ENCODE peak calls at places on chromosomes 3 and 15, in six cellular contexts. D is GM23248; J is neural progenitor cell; R is CD8-positive, alpha-beta T cell; L is fibroblast of lung; P is mesenchymal stem cell. U is an unnamed sample.

GRCh38 chr15:34520566-34520965 is 62.9 kb downstream of the GOLGA8B start:
- DNase-seq in P (no peak), J (no peak), D (no peak), R (no peak), L (no peak), U (no peak)

GRCh38 chr3:177657243-177657642 is 460.0 kb upstream of the TBL1XR1 start:
- DNase-seq in P (no peak), D (no peak), L (no peak), J (no peak), R (no peak), U (peak; percentile 93)

GRCh38 chr15:34693053-34693744 is 61.6 kb downstream of the GJD2 start:
- DNase-seq in D (peak; percentile 30), P (no peak), J (no peak), R (no peak), L (peak; percentile 36), U (peak; percentile 62)

GRCh38 chr15:60590935-60591490 is 112.1 kb upstream of the ICE2 start:
- DNase-seq in J (peak; percentile 91), L (peak; percentile 25), D (peak; percentile 75), P (peak; percentile 54), R (no peak), U (no peak)

GRCh38 chr15:42549782-42550392 is 1.2 kb downstream of the HAUS2 start:
- DNase-seq in R (no peak), D (no peak), J (no peak), L (no peak), P (no peak), U (no peak)

GRCh38 chr3:2154596-2154995 is 55.9 kb downstream of the CNTN4 start:
- DNase-seq in P (peak; percentile 31), L (no peak), R (no peak), J (no peak), D (no peak), U (peak; percentile 61)

GRCh38 chr3:52446631-52447511 is 2.0 kb upstream of the SEMA3G start:
- DNase-seq in P (peak; percentile 67), D (peak; percentile 71), J (peak; percentile 89), R (peak; percentile 53), L (peak; percentile 29), U (no peak)

GRCh38 chr3:54122802-54123537 is 618 bp downstream of the CACNA2D3 start:
- DNase-seq in D (no peak), R (no peak), L (no peak), J (peak; percentile 16), P (no peak), U (no peak)

GRCh38 chr15:90598679-90599078 is 69.0 kb downstream of the CRTC3 start:
- DNase-seq in P (no peak), J (no peak), D (no peak), R (no peak), L (no peak), U (no peak)

GRCh38 chr3:171690291-171690690 is 120.0 kb downstream of the PLD1 start:
- DNase-seq in D (no peak), J (no peak), L (no peak), P (no peak), R (no peak), U (no peak)

GRCh38 chr15:76024021-76024768 is 12.0 kb upstream of the NRG4 start:
- DNase-seq in J (no peak), P (no peak), R (no peak), L (no peak), D (no peak), U (no peak)

GRCh38 chr3:14414841-14415464 is 12.5 kb downstream of the SLC6A6 start:
- DNase-seq in J (no peak), D (peak; percentile 17), P (peak; percentile 25), R (no peak), L (no peak), U (no peak)

GRCh38 chr3:14418670-14419250 is 16.4 kb downstream of the SLC6A6 start:
- DNase-seq in P (no peak), R (no peak), L (no peak), D (no peak), J (no peak), U (no peak)

GRCh38 chr3:14418259-14418658 is 15.9 kb downstream of the SLC6A6 start:
- DNase-seq in L (no peak), D (no peak), R (no peak), J (no peak), P (no peak), U (no peak)

GRCh38 chr3:14415501-14415900 is 13.1 kb downstream of the SLC6A6 start:
- DNase-seq in J (no peak), D (peak; percentile 62), R (no peak), P (peak; percentile 57), L (peak; percentile 55), U (peak; percentile 32)

GRCh38 chr3:14416453-14416852 is 14.0 kb downstream of the SLC6A6 start:
- DNase-seq in L (no peak), R (no peak), D (no peak), J (no peak), P (no peak), U (no peak)
- H3K36me3 ChIP-seq in L (no peaks in the 10 kb centered on the region), R (peaks cover 5% of the 10 kb centered on the region), D (no peaks in the 10 kb centered on the region), J (no peaks in the 10 kb centered on the region), P (peaks cover 50% of the 10 kb centered on the region), U (no peaks in the 10 kb centered on the region)

DNA sequence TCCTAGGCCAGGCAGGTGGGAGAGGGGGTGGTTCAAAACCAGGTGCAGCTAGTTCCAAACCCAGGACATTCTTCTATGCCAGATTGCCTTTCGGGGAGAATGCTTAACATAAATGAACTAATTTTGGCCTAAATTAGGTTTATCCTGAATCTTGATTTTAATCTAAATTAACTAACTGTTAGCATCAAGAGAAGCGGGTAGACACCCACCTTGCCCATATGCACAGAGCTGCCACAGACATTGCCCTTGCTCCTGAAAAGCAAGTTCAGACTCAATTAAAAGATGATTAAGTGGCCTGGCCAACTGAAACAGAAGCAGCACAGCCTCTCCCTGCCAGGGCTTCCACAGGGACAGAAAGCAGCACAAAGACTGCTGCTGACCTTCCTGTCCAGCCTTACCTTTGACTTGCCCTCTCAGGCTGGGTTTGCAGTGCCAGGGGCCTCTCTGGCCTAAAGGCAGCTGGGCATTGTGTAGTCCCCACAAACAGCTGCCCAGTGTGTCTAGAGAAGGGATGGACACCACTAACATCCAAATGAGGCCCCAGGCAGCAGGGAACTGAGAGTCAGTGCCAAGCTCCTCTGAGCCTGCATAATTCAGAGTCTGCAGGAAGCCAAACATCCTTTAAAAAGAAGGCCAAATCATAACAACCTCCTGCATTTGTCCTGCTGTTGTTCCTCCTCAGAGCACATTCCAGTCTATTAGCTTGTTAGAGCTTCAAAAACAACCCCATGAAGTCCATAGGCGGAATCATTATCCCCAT is 15.4 kb upstream of the OXTR start:
- DNase-seq in D (no peak), L (no peak), P (no peak), J (no peak), R (no peak), U (no peak)
- H3K36me3 ChIP-seq in D (no peaks in the 10 kb centered on the region), L (no peaks in the 10 kb centered on the region), P (no peaks in the 10 kb centered on the region), J (no peaks in the 10 kb centered on the region), R (no peaks in the 10 kb centered on the region), U (no peaks in the 10 kb centered on the region)

DNA sequence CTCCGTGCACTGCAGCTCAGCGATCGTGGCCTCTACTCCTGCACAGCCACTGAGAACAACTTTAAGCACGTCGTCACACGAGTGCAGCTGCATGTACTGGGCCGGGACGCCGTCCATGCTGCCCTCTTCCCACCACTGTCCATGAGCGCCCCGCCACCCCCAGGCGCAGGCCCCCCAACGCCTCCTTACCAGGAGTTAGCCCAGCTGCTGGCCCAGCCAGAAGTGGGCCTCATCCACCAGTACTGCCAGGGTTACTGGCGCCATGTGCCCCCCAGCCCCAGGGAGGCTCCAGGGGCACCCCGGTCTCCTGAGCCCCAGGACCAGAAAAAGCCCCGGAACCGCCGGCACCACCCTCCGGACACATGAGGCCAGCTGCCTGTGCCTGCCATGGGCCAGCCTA is 3.7 kb upstream of the GNAT1 start:
- DNase-seq in L (no peak), R (no peak), J (no peak), P (no peak), D (no peak), U (no peak)
- H3K36me3 ChIP-seq in L (no peaks in the 10 kb centered on the region), R (no peaks in the 10 kb centered on the region), J (no peaks in the 10 kb centered on the region), P (no peaks in the 10 kb centered on the region), D (no peaks in the 10 kb centered on the region), U (peaks cover 41% of the 10 kb centered on the region)

GRCh38 chr15:52626671-52627369 is 52.4 kb downstream of the ATOSA start:
- DNase-seq in R (no peak), P (no peak), D (no peak), J (no peak), L (no peak), U (no peak)

GRCh38 chr15:52622791-52623190 is 54.0 kb upstream of the ARPP19 start:
- DNase-seq in J (no peak), D (no peak), P (no peak), R (no peak), L (no peak), U (no peak)

GRCh38 chr15:52620496-52620895 is 51.7 kb upstream of the ARPP19 start:
- DNase-seq in J (no peak), R (no peak), D (no peak), P (no peak), L (no peak), U (no peak)

DNA sequence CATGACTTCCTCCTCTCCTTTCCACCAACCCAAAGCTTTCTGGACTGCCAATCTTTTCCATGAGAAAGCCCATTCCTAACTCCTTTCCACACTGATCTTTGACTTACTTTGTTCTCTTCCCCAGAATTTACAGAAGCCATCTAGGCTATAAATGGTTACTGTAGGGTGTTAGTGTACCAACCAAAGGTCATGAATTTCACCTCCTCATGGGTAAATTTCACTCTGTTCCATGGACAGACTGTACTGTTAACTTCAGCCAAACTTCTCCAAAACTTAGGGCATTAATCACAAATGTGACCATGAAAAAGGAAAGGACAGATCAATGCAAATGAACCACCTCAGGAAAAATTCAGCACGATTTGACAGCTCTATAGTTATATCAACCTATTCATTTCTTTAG is 54.9 kb downstream of the ATOSA start:
- DNase-seq in J (peak; percentile 35), L (no peak), P (no peak), R (no peak), D (no peak), U (no peak)
- H3K36me3 ChIP-seq in J (no peaks in the 10 kb centered on the region), L (no peaks in the 10 kb centered on the region), P (peaks cover 97% of the 10 kb centered on the region), R (no peaks in the 10 kb centered on the region), D (peaks cover 10% of the 10 kb centered on the region), U (no peaks in the 10 kb centered on the region)

GRCh38 chr3:16329792-16330061 is 64.7 kb downstream of the OXNAD1 start:
- DNase-seq in P (no peak), L (no peak), J (peak; percentile 83), D (no peak), R (no peak), U (no peak)

GRCh38 chr3:16325850-16326249 is 60.8 kb downstream of the OXNAD1 start:
- DNase-seq in R (no peak), P (no peak), D (no peak), L (no peak), J (no peak), U (no peak)

GRCh38 chr3:16329036-16329791 is 64.2 kb downstream of the OXNAD1 start:
- DNase-seq in D (no peak), J (no peak), P (no peak), R (no peak), L (peak; percentile 22), U (no peak)

GRCh38 chr3:16328124-16328523 is 63.1 kb downstream of the OXNAD1 start:
- DNase-seq in D (no peak), L (no peak), R (no peak), J (no peak), P (no peak), U (no peak)

DNA sequence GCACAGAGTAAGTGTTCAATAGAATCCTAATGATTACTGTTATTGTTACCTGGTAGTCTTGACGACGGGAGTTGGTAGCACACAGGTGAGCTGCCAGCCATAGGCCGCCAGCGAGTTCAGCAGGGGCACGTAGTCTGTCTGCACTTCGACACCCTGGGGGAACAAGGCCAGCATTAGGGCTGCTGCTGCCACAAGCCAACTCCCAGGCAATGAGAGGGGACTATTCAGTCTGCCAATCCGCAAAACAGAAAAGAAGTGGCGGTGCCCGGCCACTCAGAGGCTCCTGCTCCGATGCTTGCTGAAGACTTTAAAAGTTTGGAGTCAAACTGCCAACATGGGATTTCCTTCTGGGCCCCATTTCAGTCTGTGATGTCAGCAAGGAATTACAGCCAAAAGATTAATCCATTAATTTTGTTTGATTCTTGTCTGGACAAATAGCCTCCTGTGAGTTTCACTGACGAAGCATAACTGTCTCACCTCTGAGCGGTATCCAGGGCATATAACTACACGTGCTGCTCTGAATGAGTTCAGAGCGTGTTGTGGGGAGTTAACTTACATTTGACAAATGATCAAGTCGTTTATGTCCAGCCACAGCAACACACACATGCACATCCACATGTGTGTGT is 61.8 kb downstream of the OXNAD1 start:
- DNase-seq in P (no peak), R (no peak), J (no peak), D (no peak), L (no peak), U (peak; percentile 39)
- H3K36me3 ChIP-seq in P (peaks cover 67% of the 10 kb centered on the region), R (peaks cover 88% of the 10 kb centered on the region), J (peaks cover 5% of the 10 kb centered on the region), D (no peaks in the 10 kb centered on the region), L (peaks cover 1% of the 10 kb centered on the region), U (peaks cover 3% of the 10 kb centered on the region)

U was measured in bronchial epithelial cell.